ENCODE peak calls at places on chromosomes 12 and 14, in six cellular contexts. S is suprapubic skin, H is stomach, J is transverse colon, N is GM12892, T is upper lobe of left lung. U is an unnamed sample.
A peak's percentile ranks its signal among the peaks of the same experiment; 100 is the strongest.

GRCh38 chr12:33605776-33606175 is 166.2 kb upstream of the SYT10 start:
- DNase-seq in S (no peak), H (no peak), J (no peak), N (no peak), T (no peak), U (no peak)

GRCh38 chr14:55705651-55706340 is 125.8 kb downstream of the KTN1 start:
- DNase-seq in S (no peak), H (peak; percentile 76), J (no peak), N (no peak), T (peak; percentile 84), U (peak; percentile 83)

GRCh38 chr14:72780771-72781170 is 113.1 kb downstream of the DPF3 start:
- DNase-seq in S (no peak), H (no peak), J (no peak), N (no peak), T (no peak), U (peak; percentile 34)

GRCh38 chr12:92094751-92095161 is 50.9 kb downstream of the BTG1 start:
- DNase-seq in S (no peak), H (no peak), J (no peak), N (no peak), T (no peak), U (no peak)

GRCh38 chr14:24692382-24693352 is 58.7 kb upstream of the GZMB start:
- DNase-seq in S (no peak), H (no peak), J (no peak), N (no peak), T (no peak), U (peak; percentile 55)

GRCh38 chr12:8081228-8081920 is 700 bp upstream of the NECAP1 start:
- DNase-seq in S (no peak), H (no peak), J (peak; percentile 36), N (no peak), T (no peak), U (no peak)

GRCh38 chr12:87807127-87807526 is 222.1 kb downstream of the C12orf50 start:
- DNase-seq in S (no peak), H (no peak), J (no peak), N (no peak), T (no peak), U (no peak)

GRCh38 chr14:29576997-29577396 is 350.6 kb downstream of the PRKD1 start:
- DNase-seq in S (no peak), H (no peak), J (no peak), N (no peak), T (no peak), U (no peak)

GRCh38 chr12:75389706-75390105 is 1.2 kb upstream of the GLIPR1L2 start:
- DNase-seq in S (no peak), H (no peak), J (no peak), N (no peak), T (no peak), U (no peak)

GRCh38 chr14:68787235-68787727 is 5.6 kb downstream of the ZFP36L1 start:
- DNase-seq in S (no peak), H (peak; percentile 44), J (peak; percentile 50), N (no peak), T (no peak), U (peak; percentile 92)

GRCh38 chr12:93699271-93700141 is 22.3 kb downstream of the CRADD start:
- DNase-seq in S (no peak), H (no peak), J (no peak), N (no peak), T (no peak), U (no peak)

GRCh38 chr12:128918481-128918880 is 65.2 kb downstream of the GLT1D1 start:
- DNase-seq in S (no peak), H (no peak), J (no peak), N (no peak), T (no peak), U (no peak)

GRCh38 chr12:98002887-98003493 is 512.4 kb upstream of the TMPO start:
- DNase-seq in S (no peak), H (peak; percentile 33), J (peak; percentile 8), N (no peak), T (no peak), U (no peak)

GRCh38 chr12:132779781-132780353 is 18.2 kb upstream of the ANKLE2 start:
- DNase-seq in S (no peak), H (no peak), J (no peak), N (no peak), T (no peak), U (no peak)

GRCh38 chr12:52798003-52798670 is 2.2 kb upstream of the KRT3 start:
- DNase-seq in S (no peak), H (no peak), J (no peak), N (no peak), T (no peak), U (no peak)

GRCh38 chr12:62632521-62632920 is 165.9 kb downstream of the MON2 start:
- DNase-seq in S (peak; percentile 77), H (no peak), J (peak; percentile 35), N (peak; percentile 41), T (peak; percentile 41), U (peak; percentile 92)

GRCh38 chr14:99141236-99141635 is 130.8 kb downstream of the BCL11B start:
- DNase-seq in S (no peak), H (no peak), J (no peak), N (no peak), T (no peak), U (no peak)

GRCh38 chr12:53695148-53696138 is 19.6 kb upstream of the ATP5MC2 start:
- DNase-seq in S (no peak), H (peak; percentile 46), J (peak; percentile 17), N (no peak), T (no peak), U (no peak)

GRCh38 chr14:24426150-24426911 is 3.1 kb downstream of the CBLN3 start:
- DNase-seq in S (no peak), H (no peak), J (no peak), N (no peak), T (no peak), U (no peak)

GRCh38 chr12:90940872-90941499 is 14.0 kb downstream of the CCER1 start:
- DNase-seq in S (no peak), H (no peak), J (no peak), N (no peak), T (no peak), U (no peak)

GRCh38 chr12:103813949-103814348 is 27.1 kb downstream of the NT5DC3 start:
- DNase-seq in S (no peak), H (no peak), J (no peak), N (no peak), T (no peak), U (no peak)

GRCh38 chr12:48890657-48891418 is 25.2 kb upstream of the RND1 start:
- DNase-seq in S (peak; percentile 79), H (peak; percentile 89), J (peak; percentile 82), N (peak; percentile 51), T (peak; percentile 78), U (no peak)

GRCh38 chr12:94795520-94795919 is 145.2 kb upstream of the TMCC3 start:
- DNase-seq in S (no peak), H (no peak), J (no peak), N (no peak), T (no peak), U (no peak)

GRCh38 chr14:103546651-103547454 is 15.6 kb downstream of the BAG5 start:
- DNase-seq in S (peak; percentile 82), H (peak; percentile 80), J (peak; percentile 79), N (peak; percentile 98), T (peak; percentile 76), U (no peak)

GRCh38 chr12:31369712-31370521 is 44.0 kb upstream of the SINHCAF start:
- DNase-seq in S (no peak), H (peak; percentile 75), J (peak; percentile 32), N (no peak), T (peak; percentile 65), U (no peak)
- TF ChIP-seq POLR2A in S (no peak), H (no peak), J (no peak), N (no peak), T (no peak), U (no peak)

GRCh38 chr12:121444842-121445202 is 44.9 kb downstream of the RNF34 start:
- DNase-seq in S (no peak), H (no peak), J (no peak), N (no peak), T (no peak), U (no peak)

GRCh38 chr12:121443911-121444841 is 44.3 kb downstream of the RNF34 start:
- DNase-seq in S (no peak), H (no peak), J (peak; percentile 66), N (no peak), T (no peak), U (no peak)

GRCh38 chr12:121441555-121441954 is 41.6 kb downstream of the RNF34 start:
- DNase-seq in S (no peak), H (peak; percentile 57), J (no peak), N (no peak), T (no peak), U (no peak)

GRCh38 chr12:121442028-121442948 is 42.4 kb downstream of the RNF34 start:
- DNase-seq in S (no peak), H (no peak), J (no peak), N (no peak), T (no peak), U (no peak)

DNA sequence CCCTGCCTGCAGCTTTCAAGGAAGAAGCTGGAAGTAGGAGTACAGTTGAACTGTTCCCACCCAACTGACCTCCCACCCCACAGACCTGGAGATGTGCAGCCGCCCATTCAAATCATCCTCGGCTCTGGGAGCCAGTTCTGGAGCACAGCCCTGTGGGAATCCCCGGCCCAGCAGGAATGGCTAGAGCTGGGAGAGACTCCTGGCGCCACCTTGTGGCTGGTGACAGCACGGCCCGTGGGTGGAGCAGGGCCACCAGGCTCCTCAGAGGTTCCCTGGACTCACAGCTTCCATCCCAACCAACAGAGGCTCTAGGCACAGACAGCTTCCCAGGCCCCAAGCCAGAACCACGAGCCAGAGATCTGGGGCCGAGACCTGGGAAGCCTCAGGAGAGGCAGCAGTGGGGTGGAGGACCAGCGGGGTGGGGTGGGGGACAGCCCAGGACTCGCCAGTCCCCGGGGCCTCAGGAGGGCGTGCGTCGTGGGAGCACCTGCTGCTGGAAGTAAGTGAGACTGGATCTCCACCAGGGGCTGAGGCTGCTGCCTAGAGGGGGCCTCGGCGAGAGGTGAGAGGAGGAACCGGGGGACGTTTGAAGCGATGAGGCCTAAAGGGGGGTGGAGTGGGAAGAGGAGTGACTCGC is 43.4 kb downstream of the RNF34 start:
- DNase-seq in S (peak; percentile 84), H (peak; percentile 87), J (peak; percentile 86), N (peak; percentile 96), T (peak; percentile 86), U (no peak)
- TF ChIP-seq POLR2AphosphoS5 in S (no peak), H (peak; percentile 42), J (no peak), N (no peak), T (no peak), U (peak; percentile 46)

GRCh38 chr12:120086801-120087621 is 29.5 kb downstream of the RAB35 start:
- DNase-seq in S (peak; percentile 100), H (peak; percentile 100), J (peak; percentile 99), N (peak; percentile 99), T (peak; percentile 99), U (peak; percentile 100)
- TF ChIP-seq POLR2A in S (no peak), H (no peak), J (no peak), N (peak; percentile 28), T (peak; percentile 46), U (no peak)

DNA sequence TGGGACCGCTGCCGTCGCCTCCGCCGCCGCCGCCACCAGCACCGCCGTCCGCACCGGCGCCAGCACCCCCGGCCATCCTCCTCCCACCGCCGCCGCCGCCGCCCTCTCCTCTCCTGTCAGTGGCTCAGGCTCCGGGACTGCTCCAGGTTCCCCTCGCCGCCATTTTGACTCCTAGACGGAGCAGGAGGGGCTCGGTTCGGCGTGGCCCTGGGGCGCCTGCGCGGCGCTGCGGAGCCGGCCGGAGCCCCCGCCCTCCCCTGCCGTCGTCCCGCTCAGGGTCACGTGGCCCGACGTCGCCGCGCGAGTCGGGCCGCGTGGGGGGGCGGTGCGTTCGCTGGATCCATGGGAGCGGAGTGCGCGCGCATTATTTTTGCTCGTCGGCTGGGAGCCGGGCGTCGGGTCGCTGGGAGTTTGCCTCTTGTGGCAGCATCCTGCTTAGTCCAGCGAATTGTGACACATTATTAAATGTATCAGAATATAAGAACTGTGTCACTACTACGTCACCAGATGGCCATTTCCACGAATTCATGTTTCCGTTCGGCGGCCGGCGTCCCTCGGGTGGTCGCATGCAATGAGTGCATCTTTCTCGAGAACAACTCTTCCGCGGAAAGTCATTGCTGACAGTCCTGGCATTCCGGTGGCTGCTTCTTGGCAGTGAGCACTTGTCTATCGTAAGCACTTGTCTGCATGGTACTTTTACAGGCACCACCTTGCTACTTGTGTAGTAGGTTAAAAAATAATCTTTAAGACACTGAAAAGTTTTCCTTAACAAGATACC is at the start of gene BTBD7:
- DNase-seq in S (peak; percentile 97), H (peak; percentile 96), J (peak; percentile 97), N (peak; percentile 91), T (peak; percentile 95), U (peak; percentile 98)
- TF ChIP-seq POLR2AphosphoS5 in S (no peak), H (peak; percentile 82), J (peak; percentile 52), N (peak; percentile 69), T (peak; percentile 3), U (peak; percentile 83)

U was measured in esophagus muscularis mucosa.